ENCODE peak calls at places on chromosome 11, in eight cellular contexts. J is uterus; U is stomach; V is OCI-LY7; F is ELF-1; P is stimulated activated naive CD4-positive, alpha-beta T cell treated with Interleukin-2 at 50 U/mL for 16 hours; N is adipocyte; T is RKO. I is an unnamed sample.
A peak's percentile ranks its signal among the peaks of the same experiment; 100 is the strongest.

GRCh38 chr11:76984741-76985140 is 49.5 kb upstream of the B3GNT6 start:
- DNase-seq in J (no peak), F (no peak), T (no peak), V (no peak), P (no peak), U (no peak), N (no peak), I (no peak)

GRCh38 chr11:120985718-120986569 is 38.0 kb upstream of the TBCEL start:
- DNase-seq in T (peak; percentile 34), N (peak; percentile 74), P (peak; percentile 21), F (peak; percentile 85), V (no peak), U (peak; percentile 58), J (peak; percentile 34), I (peak; percentile 16)

GRCh38 chr11:76329084-76329648 is 51.8 kb downstream of the THAP12 start:
- DNase-seq in F (peak; percentile 94), J (no peak), P (no peak), N (no peak), U (no peak), T (no peak), V (no peak), I (no peak)

GRCh38 chr11:59053387-59053786 is 32.7 kb upstream of the GLYATL1B start:
- DNase-seq in P (peak; percentile 68), V (peak; percentile 76), U (peak; percentile 70), F (peak; percentile 53), N (peak; percentile 72), J (peak; percentile 36), T (peak; percentile 20), I (peak; percentile 64)

GRCh38 chr11:70082829-70083228 is 4.7 kb downstream of the ANO1 start:
- DNase-seq in P (no peak), T (no peak), V (no peak), F (no peak), N (no peak), U (no peak), J (no peak), I (no peak)

GRCh38 chr11:9263840-9264380 is 1.2 kb downstream of the DENND5A start:
- DNase-seq in N (peak; percentile 58), V (peak; percentile 24), F (peak; percentile 32), P (peak; percentile 46), J (no peak), U (no peak), T (peak; percentile 63), I (no peak)

GRCh38 chr11:61417670-61418069 is 12.1 kb downstream of the CPSF7 start:
- DNase-seq in J (no peak), T (no peak), U (no peak), F (no peak), V (no peak), N (peak; percentile 43), P (no peak), I (no peak)

GRCh38 chr11:77202941-77203900 is 75.2 kb downstream of the MYO7A start:
- DNase-seq in T (no peak), J (peak; percentile 11), V (no peak), F (peak; percentile 30), U (peak; percentile 23), P (no peak), N (no peak), I (no peak)

GRCh38 chr11:3639841-3640240 is 2.0 kb downstream of the ART5 start:
- DNase-seq in N (no peak), F (no peak), P (no peak), T (no peak), U (no peak), V (no peak), J (no peak), I (no peak)

GRCh38 chr11:46382644-46383403 is 1.4 kb downstream of the MDK start:
- DNase-seq in V (no peak), P (no peak), U (no peak), J (no peak), F (peak; percentile 76), N (peak; percentile 67), T (peak; percentile 54), I (no peak)

GRCh38 chr11:1701041-1701807 is 4.2 kb downstream of the KRTAP5-6 start:
- DNase-seq in V (no peak), F (peak; percentile 12), J (no peak), U (no peak), T (no peak), N (no peak), P (no peak), I (no peak)

GRCh38 chr11:1460396-1460795 is 26.2 kb downstream of the MOB2 start:
- DNase-seq in N (no peak), P (no peak), V (no peak), J (peak; percentile 84), U (peak; percentile 48), T (no peak), F (no peak), I (no peak)

GRCh38 chr11:1348146-1348545 is 38.7 kb upstream of the TOLLIP start:
- DNase-seq in T (no peak), F (no peak), V (no peak), U (no peak), P (no peak), N (no peak), J (no peak), I (no peak)

GRCh38 chr11:10376061-10376460 is 71.2 kb downstream of the ADM start:
- DNase-seq in P (no peak), F (no peak), N (peak; percentile 70), V (no peak), U (no peak), T (no peak), J (no peak), I (no peak)

GRCh38 chr11:94803491-94803890 is 35.3 kb downstream of the AMOTL1 start:
- DNase-seq in T (no peak), N (peak; percentile 75), U (no peak), F (no peak), P (no peak), V (no peak), J (no peak), I (no peak)

GRCh38 chr11:111627591-111627990 is 25.3 kb downstream of the SIK2 start:
- DNase-seq in T (no peak), V (no peak), J (no peak), N (peak; percentile 51), U (no peak), P (no peak), F (no peak), I (no peak)

GRCh38 chr11:130585545-130585944 is 137.1 kb downstream of the ADAMTS15 start:
- DNase-seq in P (no peak), F (no peak), V (no peak), N (peak; percentile 40), U (no peak), T (no peak), J (no peak), I (no peak)

GRCh38 chr11:45959851-45960250 is 37.4 kb downstream of the LARGE2 start:
- DNase-seq in P (no peak), T (no peak), F (no peak), U (no peak), V (no peak), J (no peak), N (no peak), I (no peak)

GRCh38 chr11:129895126-129896041 is at the start of gene NFRKB:
- DNase-seq in V (peak; percentile 90), U (peak; percentile 93), N (peak; percentile 91), P (peak; percentile 78), F (peak; percentile 93), T (peak; percentile 80), J (peak; percentile 89), I (peak; percentile 71)

I was measured in T-cell.